ENCODE peak calls at places on chromosomes 1 and 21, in five cellular contexts. X is fibroblast of the aortic adventitia, N is omental fat pad, G is fibroblast of pulmonary artery, R is A549. K is an unnamed sample.
A peak's percentile ranks its signal among the peaks of the same experiment; 100 is the strongest.

GRCh38 chr1:89939693-89940438 is 55.0 kb upstream of the ZNF326 start:
- DNase-seq in G (no peak), X (no peak), N (no peak), R (no peak), K (no peak)

GRCh38 chr1:93670141-93670540 is 11.5 kb downstream of the BCAR3 start:
- DNase-seq in G (peak; percentile 92), R (peak; percentile 47), X (peak; percentile 91), N (no peak), K (no peak)

GRCh38 chr1:27719286-27720251 is 6.2 kb upstream of the FAM76A start:
- DNase-seq in N (no peak), R (no peak), X (peak; percentile 20), G (peak; percentile 22), K (no peak)

GRCh38 chr21:15208787-15209186 is 144.0 kb upstream of the NRIP1 start:
- DNase-seq in G (no peak), R (no peak), N (no peak), X (no peak), K (no peak)

GRCh38 chr1:217089239-217090014 is 366.2 kb upstream of the ESRRG start:
- DNase-seq in N (no peak), G (peak; percentile 63), R (peak; percentile 33), X (peak; percentile 49), K (peak; percentile 16)

GRCh38 chr1:74755475-74755874 is 22.5 kb downstream of the TYW3 start:
- DNase-seq in G (no peak), X (no peak), N (no peak), R (no peak), K (no peak)

GRCh38 chr1:169148472-169149252 is 42.2 kb downstream of the ATP1B1 start:
- DNase-seq in X (no peak), G (no peak), N (no peak), R (peak; percentile 84), K (no peak)

GRCh38 chr1:912740-913301 is 10.9 kb upstream of the SAMD11 start:
- DNase-seq in X (no peak), R (peak; percentile 77), G (peak; percentile 36), N (peak; percentile 18), K (no peak)

GRCh38 chr1:50973875-50974617 is 4.0 kb downstream of the CDKN2C start:
- DNase-seq in N (no peak), R (peak; percentile 65), X (no peak), G (no peak), K (no peak)

GRCh38 chr1:147534386-147534785 is 6.9 kb upstream of the BCL9 start:
- DNase-seq in R (no peak), X (peak; percentile 14), N (no peak), G (no peak), K (no peak)

GRCh38 chr1:238439483-238439882 is 548.8 kb upstream of the ZP4 start:
- DNase-seq in R (no peak), X (no peak), N (no peak), G (no peak), K (no peak)

GRCh38 chr1:167642501-167642826 is 12.4 kb downstream of the RCSD1 start:
- DNase-seq in N (no peak), X (no peak), R (no peak), G (no peak), K (no peak)

GRCh38 chr1:212979340-212980122 is 29.2 kb downstream of the VASH2 start:
- DNase-seq in G (no peak), R (no peak), N (no peak), X (no peak), K (peak; percentile 78)

GRCh38 chr21:38986460-38987395 is 181.0 kb downstream of the ETS2 start:
- DNase-seq in G (no peak), R (no peak), X (no peak), N (no peak), K (no peak)

GRCh38 chr1:208654241-208654640 is 410.1 kb upstream of the PLXNA2 start:
- DNase-seq in R (peak; percentile 42), G (peak; percentile 33), N (no peak), X (peak; percentile 36), K (peak; percentile 13)

GRCh38 chr1:184190626-184191025 is 139.1 kb downstream of the TSEN15 start:
- DNase-seq in R (no peak), X (peak; percentile 2), N (no peak), G (no peak), K (no peak)
- TF ChIP-seq CTCF in R (no peak), X (no peak), N (no peak), G (no peak), K (no peak)

DNA sequence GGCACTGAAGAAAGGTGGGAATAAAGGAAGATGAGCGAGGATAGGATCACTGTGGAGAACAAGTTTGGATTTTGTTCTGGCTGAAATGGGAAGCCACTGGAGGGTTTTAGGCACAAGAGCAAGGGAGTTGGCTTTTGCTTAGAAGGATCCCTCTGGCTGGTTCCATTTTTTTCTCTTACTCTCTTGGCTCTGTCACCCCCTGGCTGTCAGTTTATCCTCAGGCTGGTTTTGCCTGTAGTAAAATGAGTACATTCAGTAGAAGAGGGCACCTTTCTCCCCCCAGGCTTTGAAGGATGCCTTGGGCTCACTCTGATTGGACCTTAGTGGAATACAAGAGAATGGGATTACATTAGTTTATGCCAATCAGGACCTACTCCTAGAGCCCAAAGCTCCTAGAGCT is 17.1 kb downstream of the CACHD1 start:
- DNase-seq in N (no peak), G (no peak), R (no peak), X (no peak), K (no peak)
- TF ChIP-seq CTCF in N (no peak), G (peak; percentile 16), R (no peak), X (no peak), K (no peak)

DNA sequence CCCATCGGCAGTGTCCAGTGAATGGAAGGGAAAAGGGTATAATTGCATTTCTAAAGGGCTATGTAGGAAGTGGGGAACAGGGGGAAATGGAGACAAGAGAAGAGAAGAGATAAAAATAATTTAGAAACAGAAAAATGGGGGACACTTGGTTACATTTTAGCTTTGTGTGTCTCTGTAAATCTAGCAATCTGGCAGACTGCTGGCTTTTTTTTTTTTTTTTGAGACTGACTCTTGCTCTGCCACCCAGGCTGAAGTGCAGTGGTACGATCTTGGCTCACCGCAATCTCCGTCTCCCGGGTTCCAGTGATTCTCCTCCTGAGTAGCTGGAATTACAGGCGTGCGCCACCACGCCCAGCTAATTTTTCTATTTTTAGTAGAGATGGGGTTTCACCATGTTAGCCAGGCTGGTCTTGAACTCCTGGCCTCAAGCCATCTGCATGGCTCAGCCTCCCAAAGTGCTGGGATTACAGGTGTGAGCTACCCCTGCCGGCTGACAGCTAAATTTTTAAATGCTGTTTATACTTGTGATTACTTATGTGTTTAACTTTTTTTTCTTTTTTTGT is 53.4 kb downstream of the AGPAT3 start:
- DNase-seq in G (no peak), N (no peak), R (no peak), X (no peak), K (no peak)
- TF ChIP-seq CTCF in G (no peak), N (no peak), R (no peak), X (no peak), K (no peak)

GRCh38 chr1:87783315-87783714 is 454.6 kb downstream of the LMO4 start:
- DNase-seq in R (no peak), X (no peak), N (no peak), G (no peak), K (no peak)

GRCh38 chr1:87790756-87791155 is 462.1 kb downstream of the LMO4 start:
- DNase-seq in R (no peak), X (no peak), N (no peak), G (no peak), K (no peak)

GRCh38 chr1:87786861-87787548 is 458.3 kb downstream of the LMO4 start:
- DNase-seq in R (no peak), G (no peak), X (no peak), N (no peak), K (no peak)

GRCh38 chr1:87786218-87786617 is 457.5 kb downstream of the LMO4 start:
- DNase-seq in R (no peak), G (no peak), X (no peak), N (no peak), K (no peak)

DNA sequence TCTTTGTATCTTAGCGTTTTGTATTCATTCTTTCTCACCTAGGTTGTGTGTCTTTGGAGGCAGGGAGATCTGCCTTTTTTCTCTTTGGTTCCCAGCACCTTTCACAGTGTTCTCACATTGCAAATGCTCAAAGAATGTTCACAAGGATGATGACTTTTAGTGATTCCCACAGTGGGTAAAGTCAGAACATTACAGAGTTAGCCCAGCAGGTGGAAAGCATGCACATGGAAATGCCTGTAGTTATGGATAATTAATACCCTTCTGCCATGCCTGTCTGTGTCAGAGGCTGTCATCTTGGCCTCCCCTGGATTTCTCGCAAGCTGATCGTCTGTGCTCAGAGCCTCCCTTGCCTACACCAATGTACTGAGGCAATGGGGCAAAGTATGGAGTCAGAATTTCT is 458.9 kb downstream of the LMO4 start:
- DNase-seq in X (no peak), N (no peak), G (no peak), R (peak; percentile 21), K (no peak)
- TF ChIP-seq CTCF in X (no peak), N (no peak), G (no peak), R (no peak), K (no peak)

GRCh38 chr1:53475661-53476060 is 16.5 kb downstream of the DMRTB1 start:
- DNase-seq in G (no peak), N (no peak), R (no peak), X (no peak), K (no peak)

GRCh38 chr1:53471000-53471399 is 11.8 kb downstream of the DMRTB1 start:
- DNase-seq in G (no peak), N (no peak), R (no peak), X (no peak), K (no peak)

GRCh38 chr1:53476579-53476978 is 17.4 kb downstream of the DMRTB1 start:
- DNase-seq in G (no peak), X (no peak), R (no peak), N (no peak), K (no peak)

GRCh38 chr1:53470584-53470983 is 11.4 kb downstream of the DMRTB1 start:
- DNase-seq in R (no peak), N (no peak), G (no peak), X (no peak), K (no peak)

GRCh38 chr1:53473463-53473862 is 14.3 kb downstream of the DMRTB1 start:
- DNase-seq in R (no peak), N (no peak), X (no peak), G (peak; percentile 16), K (no peak)
- TF ChIP-seq CTCF in R (no peak), N (no peak), X (peak; percentile 46), G (peak; percentile 44), K (no peak)

DNA sequence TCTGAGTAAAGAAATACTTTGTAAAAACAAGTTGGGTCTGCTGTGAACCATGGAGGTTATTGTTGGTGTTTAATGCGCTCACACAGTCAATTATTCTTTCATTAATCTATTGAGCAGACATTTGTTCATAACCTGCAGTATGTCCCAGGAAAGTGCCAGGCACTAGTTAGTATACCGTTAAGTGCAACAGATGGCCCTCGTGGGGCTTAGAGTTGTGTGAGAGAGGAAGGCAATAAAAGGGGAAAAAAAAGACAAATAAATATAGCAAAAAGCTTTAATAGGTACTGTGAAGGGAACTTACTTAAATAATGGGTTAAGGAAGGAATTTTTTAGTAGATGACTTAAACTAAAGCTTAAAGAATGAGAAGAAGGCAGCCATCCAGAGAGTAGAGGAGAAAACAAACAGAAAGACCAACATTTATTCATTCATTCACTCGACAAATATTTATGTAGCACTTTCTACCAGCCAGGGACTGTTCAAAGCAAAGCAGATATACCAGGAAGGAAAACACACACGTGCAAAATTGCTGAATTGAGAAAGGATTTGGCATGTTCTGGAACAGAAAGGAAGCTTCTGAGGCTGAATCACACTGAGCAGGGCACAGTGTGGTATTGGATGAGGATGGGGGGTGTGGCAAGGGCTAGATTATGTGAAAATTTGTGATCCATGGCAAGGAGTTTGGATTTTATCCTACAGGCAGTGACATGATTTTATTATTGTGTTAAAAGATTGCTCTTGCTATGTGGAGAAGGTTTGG is 296.1 kb upstream of the SGIP1 start:
- DNase-seq in G (no peak), R (peak; percentile 45), N (no peak), X (no peak), K (no peak)
- TF ChIP-seq CTCF in G (no peak), R (no peak), N (no peak), X (no peak), K (no peak)

K was measured in GM13976.